ENCODE peak calls at places on chromosomes 1 and 21, in five cellular contexts. W, J, U, N and M are unnamed samples.

GRCh38 chr1:184576822-184577790 is 177.6 kb downstream of the EDEM3 start:
- DNase-seq in W (no peak), J (no peak), U (no peak), N (no peak), M (no peak)

GRCh38 chr1:149936992-149937705 is 470 bp upstream of the MTMR11 start:
- DNase-seq in W (no peak), J (no peak), U (no peak), N (peak; percentile 83), M (peak; percentile 77)

GRCh38 chr1:176880954-176881595 is 283.4 kb downstream of the ASTN1 start:
- DNase-seq in W (peak; percentile 41), J (no peak), U (peak; percentile 61), N (peak; percentile 66), M (no peak)

GRCh38 chr1:150973826-150974579 is 632 bp downstream of the CERS2 start:
- DNase-seq in W (peak; percentile 60), J (no peak), U (peak; percentile 33), N (no peak), M (no peak)

GRCh38 chr1:203871114-203871875 is 9.9 kb downstream of the SNRPE start:
- DNase-seq in W (peak; percentile 49), J (no peak), U (no peak), N (peak; percentile 94), M (peak; percentile 8)

GRCh38 chr1:178374016-178374415 is 122.7 kb downstream of the CLEC20A start:
- DNase-seq in W (no peak), J (no peak), U (no peak), N (no peak), M (peak; percentile 6)

GRCh38 chr1:235430991-235431390 is 63.8 kb downstream of the TBCE start:
- DNase-seq in W (no peak), J (no peak), U (no peak), N (no peak), M (no peak)

GRCh38 chr1:226596531-226597165 is 48.1 kb downstream of the STUM start:
- DNase-seq in W (no peak), J (no peak), U (no peak), N (no peak), M (no peak)

GRCh38 chr1:18693256-18694098 is 62.8 kb downstream of the PAX7 start:
- DNase-seq in W (no peak), J (no peak), U (no peak), N (no peak), M (no peak)

GRCh38 chr1:116680752-116681151 is 13.2 kb upstream of the IGSF3 start:
- DNase-seq in W (no peak), J (no peak), U (no peak), N (no peak), M (peak; percentile 44)

GRCh38 chr1:222090103-222090502 is 348.2 kb upstream of the DUSP10 start:
- DNase-seq in W (no peak), J (no peak), U (no peak), N (no peak), M (no peak)

GRCh38 chr1:226365831-226366231 is 42.1 kb downstream of the PARP1 start:
- DNase-seq in W (no peak), J (no peak), U (no peak), N (no peak), M (no peak)

GRCh38 chr1:223831755-223832636 is 13.8 kb downstream of the TP53BP2 start:
- DNase-seq in W (peak; percentile 24), J (no peak), U (no peak), N (peak; percentile 38), M (no peak)

GRCh38 chr1:199784127-199784526 is 243.4 kb upstream of the NR5A2 start:
- DNase-seq in W (no peak), J (no peak), U (no peak), N (no peak), M (peak; percentile 22)

GRCh38 chr1:232897949-232898465 is 52.4 kb upstream of the NTPCR start:
- DNase-seq in W (no peak), J (no peak), U (no peak), N (no peak), M (no peak)

GRCh38 chr1:145858238-145858936 is 494 bp downstream of the PIAS3 start:
- DNase-seq in W (peak; percentile 48), J (no peak), U (peak; percentile 54), N (peak; percentile 74), M (no peak)

GRCh38 chr1:35876988-35877387 is 6.0 kb upstream of the AGO1 start:
- DNase-seq in W (peak; percentile 13), J (no peak), U (no peak), N (no peak), M (no peak)

GRCh38 chr1:61220531-61220930 is 138.2 kb downstream of the NFIA start:
- DNase-seq in W (no peak), J (no peak), U (no peak), N (no peak), M (no peak)

GRCh38 chr1:202283379-202283844 is 58.3 kb downstream of the UBE2T start:
- DNase-seq in W (peak; percentile 6), J (no peak), U (no peak), N (peak; percentile 28), M (peak; percentile 54)

GRCh38 chr1:61254629-61255323 is 172.4 kb downstream of the NFIA start:
- DNase-seq in W (no peak), J (no peak), U (no peak), N (no peak), M (no peak)

GRCh38 chr1:15691434-15692032 is 7.4 kb downstream of the PLEKHM2 start:
- DNase-seq in W (no peak), J (no peak), U (peak; percentile 59), N (no peak), M (no peak)

GRCh38 chr1:11176081-11176706 is 13.0 kb upstream of the ANGPTL7 start:
- DNase-seq in W (no peak), J (no peak), U (peak; percentile 37), N (no peak), M (no peak)

GRCh38 chr1:179808503-179808902 is 65.4 kb downstream of the FAM163A start:
- DNase-seq in W (no peak), J (no peak), U (no peak), N (no peak), M (no peak)

GRCh38 chr1:164051791-164052190 is 507.2 kb upstream of the PBX1 start:
- DNase-seq in W (no peak), J (no peak), U (no peak), N (no peak), M (no peak)

GRCh38 chr1:232594018-232594502 is 35.9 kb downstream of the SIPA1L2 start:
- DNase-seq in W (no peak), J (no peak), U (no peak), N (no peak), M (no peak)

GRCh38 chr21:16976132-16976666 is 536.6 kb upstream of the CXADR start:
- DNase-seq in W (no peak), J (no peak), U (no peak), N (no peak), M (no peak)

GRCh38 chr1:94616503-94616902 is 74.9 kb upstream of the F3 start:
- DNase-seq in W (no peak), J (no peak), U (no peak), N (no peak), M (no peak)

DNA sequence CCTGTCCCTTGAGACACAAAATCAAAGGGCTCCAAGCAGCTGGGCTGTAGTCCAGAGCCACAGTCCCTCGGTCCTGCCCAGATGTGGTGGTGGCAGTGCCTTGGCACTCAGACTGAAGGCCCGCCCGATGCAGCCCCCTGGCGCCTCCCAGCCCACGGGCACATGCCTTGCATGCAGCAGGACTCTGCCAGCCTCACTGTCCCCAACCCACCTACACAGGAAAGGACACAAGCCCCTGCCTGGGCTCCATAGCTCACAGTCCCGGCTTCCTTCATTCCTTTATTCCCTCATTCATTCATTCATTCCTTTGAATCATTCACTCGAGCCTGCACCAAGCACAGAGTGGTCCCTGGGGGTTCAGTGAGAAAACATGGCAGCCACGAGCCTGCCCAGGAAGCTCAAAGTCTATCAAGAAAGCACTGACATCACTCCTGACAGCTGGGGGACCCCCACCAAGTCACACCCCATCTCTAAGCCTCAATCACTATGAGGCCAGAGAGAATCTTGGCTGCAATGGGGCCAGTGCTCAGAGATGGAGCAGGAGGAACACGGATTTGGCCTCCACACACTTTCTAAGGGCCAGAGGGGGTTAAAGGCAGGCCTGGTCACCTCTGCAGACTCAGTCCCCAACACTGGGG is 5.8 kb downstream of the SDC3 start:
- DNase-seq in W (no peak), J (no peak), U (peak; percentile 9), N (no peak), M (no peak)
- H3K27ac ChIP-seq in W (no peak overlapping the region), J (peak overlapping the region; percentile 93), U (peak overlapping the region; percentile 73), N (peak overlapping the region; percentile 79), M (no peak overlapping the region)

GRCh38 chr1:171313835-171314320 is at the start of gene FMO4:
- DNase-seq in W (peak; percentile 97), J (peak; percentile 85), U (peak; percentile 73), N (peak; percentile 94), M (peak; percentile 97)
- H3K27ac ChIP-seq in W (peak within 1 kb of the TSS; percentile 65), J (peak within 1 kb of the TSS; percentile 87), U (peak within 1 kb of the TSS; percentile 80), N (no peak within 1 kb of the TSS), M (peak within 1 kb of the TSS; percentile 17)

GRCh38 chr1:228450200-228450599 is 33.5 kb upstream of the TRIM17 start:
- DNase-seq in W (no peak), J (no peak), U (no peak), N (no peak), M (no peak)

GRCh38 chr1:228445524-228445866 is 28.8 kb upstream of the TRIM17 start:
- DNase-seq in W (no peak), J (no peak), U (no peak), N (no peak), M (no peak)

GRCh38 chr1:228448372-228448771 is 31.7 kb upstream of the TRIM17 start:
- DNase-seq in W (no peak), J (no peak), U (no peak), N (no peak), M (no peak)

GRCh38 chr1:228445867-228446584 is 29.4 kb upstream of the TRIM17 start:
- DNase-seq in W (peak; percentile 60), J (no peak), U (no peak), N (peak; percentile 70), M (no peak)

DNA sequence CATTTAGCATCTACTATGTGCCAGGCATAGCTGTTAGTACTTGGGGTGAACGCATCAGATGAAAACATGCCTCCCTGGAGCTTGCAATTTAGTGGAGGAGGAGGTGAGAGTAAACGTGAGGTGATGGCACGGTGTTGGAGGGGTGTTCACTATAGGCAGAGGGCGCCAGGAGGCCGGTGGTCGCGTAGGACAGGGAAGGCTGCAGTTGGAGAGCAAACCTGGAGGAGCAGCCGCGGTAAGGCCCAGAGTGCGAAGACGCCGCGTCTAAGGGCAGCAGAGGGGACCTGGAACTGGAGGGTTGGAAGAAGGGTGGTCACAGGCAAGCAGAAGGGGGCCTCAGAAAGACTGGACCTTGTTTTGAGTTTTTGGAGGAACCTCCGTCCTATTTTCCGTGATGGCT is 30.2 kb upstream of the TRIM17 start:
- DNase-seq in W (no peak), J (no peak), U (no peak), N (no peak), M (no peak)
- H3K27ac ChIP-seq in W (no peak overlapping the region), J (no peak overlapping the region), U (no peak overlapping the region), N (no peak overlapping the region), M (no peak overlapping the region)

DNA sequence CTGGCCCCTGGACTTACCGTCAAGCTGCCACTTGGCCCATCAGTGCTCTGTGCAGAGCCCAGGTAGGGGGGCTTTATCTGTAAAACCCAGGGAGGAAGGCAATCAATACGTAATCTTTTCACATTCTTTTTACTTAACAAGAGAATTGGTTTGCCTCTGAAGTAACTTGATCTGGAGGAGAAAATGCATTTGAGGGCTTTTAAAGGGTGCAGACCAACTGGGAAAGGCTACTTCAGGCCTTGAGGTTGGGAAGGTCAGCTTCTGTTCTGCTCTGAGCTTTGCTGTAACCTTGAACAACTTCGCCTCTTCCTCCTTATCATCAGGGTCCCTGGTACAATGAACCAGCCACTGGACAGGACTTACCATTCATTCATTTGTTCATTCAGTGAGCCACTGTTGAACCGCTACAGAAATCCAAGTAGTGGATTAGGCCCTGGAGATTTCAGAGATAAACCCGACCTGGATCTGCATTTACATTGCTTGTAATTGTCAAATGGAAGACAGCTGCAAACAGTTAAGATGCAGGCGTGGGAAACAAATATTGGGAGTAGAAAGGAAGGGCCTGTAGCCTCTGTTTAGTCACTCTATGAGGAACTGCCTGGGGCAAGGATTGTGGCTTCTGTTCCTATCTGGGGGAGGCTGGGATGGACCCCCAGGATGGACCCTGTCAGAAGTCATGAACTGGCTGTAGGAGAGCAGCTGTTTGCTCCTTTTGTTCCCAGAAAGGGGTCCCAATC is 90.9 kb downstream of the MAN1C1 start:
- DNase-seq in W (no peak), J (no peak), U (no peak), N (no peak), M (no peak)
- H3K27ac ChIP-seq in W (no peak overlapping the region), J (no peak overlapping the region), U (peak overlapping the region; percentile 58), N (no peak overlapping the region), M (peak overlapping the region; percentile 53)